ENCODE peak calls at places on chromosomes 5 and 9, in eight cellular contexts. S is CD8-positive, alpha-beta T cell; H is progenitor cell of endocrine pancreas; I is prostate gland; A is neural crest cell; E is fibroblast of lung; U is PC-9; N is A673. D is an unnamed sample.

GRCh38 chr9:134306583-134307222 is 19.6 kb upstream of the RXRA start:
- DNase-seq in A (no peak), H (no peak), U (no peak), E (no peak), N (no peak), S (no peak), I (no peak), D (no peak)

GRCh38 chr9:4117835-4118610 is 181.8 kb downstream of the GLIS3 start:
- DNase-seq in S (peak), A (peak), I (no peak), E (no peak), H (no peak), U (no peak), N (peak), D (no peak)

GRCh38 chr5:151881626-151882225 is 42.9 kb downstream of the GLRA1 start:
- DNase-seq in E (no peak), A (no peak), U (no peak), S (no peak), I (no peak), H (no peak), N (no peak), D (no peak)

GRCh38 chr9:101326501-101326900 is 58.3 kb downstream of the BAAT start:
- DNase-seq in H (no peak), E (peak), S (no peak), I (no peak), U (no peak), A (no peak), N (no peak), D (no peak)

GRCh38 chr5:128637031-128637430 is 99.0 kb upstream of the FBN2 start:
- DNase-seq in N (no peak), E (peak), I (no peak), S (no peak), U (no peak), A (no peak), H (no peak), D (no peak)

GRCh38 chr9:5301544-5301943 is 3.0 kb downstream of the RLN2 start:
- DNase-seq in I (no peak), A (no peak), E (no peak), S (no peak), H (no peak), U (no peak), N (no peak), D (no peak)

GRCh38 chr5:143349127-143349526 is 54.4 kb downstream of the NR3C1 start:
- DNase-seq in H (no peak), N (no peak), E (peak), A (no peak), I (no peak), S (no peak), U (no peak), D (no peak)

GRCh38 chr5:151597749-151598148 is 6.6 kb upstream of the FAT2 start:
- DNase-seq in H (no peak), S (no peak), N (no peak), U (no peak), A (no peak), I (no peak), E (no peak), D (no peak)

GRCh38 chr9:27476870-27477269 is 47.2 kb upstream of the IFNK start:
- DNase-seq in N (no peak), I (no peak), U (no peak), A (no peak), S (no peak), H (no peak), E (no peak), D (no peak)

GRCh38 chr9:131627326-131627845 is 82.1 kb downstream of the PRRT1B start:
- DNase-seq in U (no peak), S (no peak), H (no peak), E (peak), N (no peak), I (no peak), A (no peak), D (no peak)

GRCh38 chr9:129400971-129401622 is 219.8 kb downstream of the C9orf50 start:
- DNase-seq in H (no peak), E (no peak), N (no peak), U (no peak), I (no peak), A (no peak), S (no peak), D (no peak)

GRCh38 chr5:33180900-33181299 is 259.9 kb upstream of the TARS1 start:
- DNase-seq in E (peak), I (no peak), N (peak), A (no peak), H (no peak), U (peak), S (no peak), D (no peak)

GRCh38 chr5:175443514-175444059 is 395 bp downstream of the DRD1 start:
- DNase-seq in H (no peak), A (no peak), N (no peak), I (no peak), E (no peak), S (no peak), U (no peak), D (no peak)

GRCh38 chr5:175444060-175444904 is at the start of gene DRD1:
- DNase-seq in A (peak), N (peak), E (peak), U (peak), H (peak), I (no peak), S (peak), D (peak)

GRCh38 chr5:175448276-175448675 is 4.3 kb upstream of the DRD1 start:
- DNase-seq in U (no peak), I (no peak), H (no peak), N (no peak), A (no peak), E (no peak), S (no peak), D (no peak)

GRCh38 chr5:175447571-175447970 is 3.6 kb upstream of the DRD1 start:
- DNase-seq in I (no peak), S (no peak), N (no peak), A (no peak), U (no peak), H (no peak), E (no peak), D (no peak)

GRCh38 chr5:175444905-175445456 is 999 bp upstream of the DRD1 start:
- DNase-seq in E (no peak), N (no peak), S (no peak), U (no peak), I (no peak), H (no peak), A (no peak), D (no peak)
- TF ChIP-seq CTCF in E (no peak), N (no peak), S (no peak), U (no peak), I (no peak), H (peak), A (no peak), D (peak)

GRCh38 chr5:22316291-22316690 is 536.9 kb downstream of the CDH12 start:
- DNase-seq in U (no peak), I (no peak), N (no peak), H (no peak), E (no peak), A (no peak), S (no peak), D (no peak)

GRCh38 chr5:22314548-22314947 is 538.6 kb downstream of the CDH12 start:
- DNase-seq in S (no peak), N (no peak), H (no peak), A (no peak), I (no peak), E (no peak), U (no peak), D (no peak)

DNA sequence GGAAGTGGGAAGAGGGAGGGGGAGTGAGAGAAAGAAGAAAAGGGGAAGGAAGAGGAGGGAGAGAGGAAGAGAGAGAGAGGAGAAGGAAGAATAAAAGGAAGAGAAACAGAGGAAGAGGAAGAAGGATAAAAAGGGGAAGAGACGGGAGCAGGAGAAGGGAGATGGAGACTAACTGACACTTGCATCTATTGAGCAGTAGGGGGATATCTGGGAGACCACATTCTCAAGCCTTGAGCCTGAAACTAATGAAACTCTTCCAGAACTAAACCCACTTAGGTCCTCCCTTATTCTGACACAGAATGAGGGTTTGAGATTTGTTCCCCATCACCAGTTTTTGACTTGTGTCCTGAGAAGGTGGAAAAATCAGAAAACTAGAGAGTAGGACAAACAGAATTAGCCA is 533.3 kb downstream of the CDH12 start:
- DNase-seq in N (no peak), I (no peak), S (no peak), U (no peak), E (no peak), A (no peak), H (no peak), D (no peak)
- TF ChIP-seq CTCF in N (no peak), I (no peak), S (no peak), U (no peak), E (no peak), A (peak), H (peak), D (no peak)

GRCh38 chr5:141382469-141383294 is at the start of gene PCDHGA7:
- DNase-seq in S (no peak), H (no peak), U (no peak), N (peak), A (no peak), I (no peak), E (peak), D (no peak)
- TF ChIP-seq CTCF in S (no peak), H (no peak), U (no peak), N (peak), A (no peak), I (no peak), E (peak), D (no peak)

GRCh38 chr5:60516688-60517087 is 183.3 kb downstream of the DEPDC1B start:
- DNase-seq in N (no peak), S (no peak), A (no peak), H (no peak), U (no peak), E (no peak), I (no peak), D (no peak)
- TF ChIP-seq CTCF in N (no peak), S (no peak), A (no peak), H (no peak), U (no peak), E (no peak), I (no peak), D (no peak)

GRCh38 chr5:77200663-77201062 is 9.8 kb upstream of the PDE8B start:
- DNase-seq in N (no peak), A (no peak), E (no peak), U (no peak), I (no peak), H (no peak), S (no peak), D (no peak)

GRCh38 chr5:77192444-77193050 is 17.9 kb upstream of the PDE8B start:
- DNase-seq in E (no peak), H (no peak), I (no peak), A (no peak), N (no peak), U (no peak), S (no peak), D (no peak)

GRCh38 chr5:77197840-77198554 is 12.5 kb upstream of the PDE8B start:
- DNase-seq in I (no peak), E (no peak), S (no peak), H (no peak), N (no peak), U (no peak), A (no peak), D (no peak)

DNA sequence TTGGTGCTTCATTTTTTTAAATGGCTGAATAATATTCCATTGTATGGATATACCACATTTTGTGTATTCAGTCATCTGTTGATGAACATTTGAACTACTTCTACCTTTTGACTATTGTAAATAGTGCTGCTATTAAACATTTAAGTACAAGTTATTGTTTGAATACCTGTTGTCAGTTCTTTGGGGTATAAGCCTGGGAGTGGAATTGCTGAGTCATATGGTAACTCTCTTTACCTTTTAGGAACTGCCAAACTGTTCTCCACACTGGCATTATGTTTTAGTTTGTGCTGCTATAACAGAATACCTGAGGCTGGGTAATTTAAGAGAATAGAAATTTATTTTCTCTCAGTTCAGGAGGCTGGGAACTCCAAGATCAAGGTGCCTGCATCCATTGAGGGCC is 15.7 kb upstream of the PDE8B start:
- DNase-seq in H (no peak), U (no peak), N (no peak), I (no peak), S (no peak), E (no peak), A (no peak), D (no peak)
- TF ChIP-seq CTCF in H (no peak), U (no peak), N (no peak), I (no peak), S (no peak), E (no peak), A (no peak), D (no peak)

DNA sequence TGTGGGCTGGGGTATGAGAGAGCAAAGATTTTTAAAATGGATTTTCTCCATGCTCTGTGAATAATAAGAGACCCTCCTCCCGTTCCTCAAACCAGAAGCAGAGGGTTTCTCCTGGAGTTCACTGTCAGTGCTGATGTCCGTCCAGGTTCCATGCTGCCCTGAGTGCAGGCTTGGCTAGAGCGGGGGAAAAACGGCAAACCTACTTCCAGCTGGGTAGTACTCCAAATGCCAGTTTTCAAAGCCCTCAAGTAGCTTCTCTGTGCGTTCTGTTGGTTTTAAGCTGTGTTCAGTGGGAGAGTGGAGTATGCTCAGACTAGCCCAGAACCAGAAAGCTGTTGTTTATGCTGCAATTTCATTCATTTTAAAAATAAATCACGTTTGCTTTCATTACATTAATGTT is 40.3 kb downstream of the RASGEF1C start:
- DNase-seq in E (no peak), I (no peak), H (no peak), U (no peak), A (no peak), N (no peak), S (no peak), D (no peak)
- TF ChIP-seq CTCF in E (no peak), I (no peak), H (no peak), U (no peak), A (no peak), N (no peak), S (no peak), D (no peak)

DNA sequence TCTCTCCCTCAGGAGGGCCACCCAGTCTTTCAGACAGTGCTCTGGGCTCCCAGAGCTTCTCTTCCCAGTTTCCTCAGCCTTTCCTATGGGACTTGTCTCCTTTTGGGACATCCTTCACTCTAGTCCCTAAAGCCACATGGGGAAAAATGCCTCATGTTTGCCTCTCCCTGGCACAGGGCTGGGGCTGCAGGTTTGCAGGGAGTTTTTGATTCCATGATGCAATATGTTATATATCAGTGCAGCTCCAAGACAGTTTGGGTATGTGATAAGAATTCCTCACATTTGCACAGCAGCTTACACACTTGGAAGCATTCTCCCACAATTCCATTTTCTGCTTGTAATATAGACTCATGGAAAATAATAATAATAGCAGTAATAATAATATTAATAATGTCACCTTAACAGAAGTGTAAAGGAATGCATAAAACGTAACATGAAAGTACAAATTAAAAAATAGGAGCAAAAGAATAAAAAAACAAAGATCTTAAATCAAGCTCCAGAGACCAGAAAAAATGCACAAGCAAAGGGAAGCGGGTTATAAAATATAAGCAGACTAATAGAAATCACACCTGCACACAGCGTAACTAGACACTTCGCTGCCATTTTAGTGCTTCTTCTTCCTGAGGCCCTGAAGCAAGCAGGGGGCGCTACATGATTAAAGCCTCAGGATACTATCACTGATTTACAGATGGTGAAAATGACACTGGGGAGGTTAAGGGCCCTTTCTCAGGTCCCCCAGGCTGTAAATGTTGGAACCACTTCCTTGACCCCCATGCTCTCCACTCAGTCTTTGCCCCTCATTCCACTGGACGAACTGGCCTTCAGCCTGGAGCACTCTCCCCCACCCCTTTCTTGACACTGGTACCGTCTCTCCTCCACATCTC is 70.0 kb upstream of the IL17B start:
- DNase-seq in S (no peak), N (peak), A (no peak), U (no peak), E (no peak), H (no peak), I (no peak), D (no peak)
- TF ChIP-seq CTCF in S (no peak), N (peak), A (peak), U (peak), E (peak), H (peak), I (peak), D (no peak)